ENCODE peak calls at places on chromosomes 12 and 14, in eight cellular contexts. T is CD8-positive, alpha-beta T cell; Q is prostate gland; Y is aorta; J is testis; F is K562; D is uterus; C is heart right ventricle. H is an unnamed sample. For H3K4me1 and H3K9me3, the result is how much of the 10 kb centered on the place peaks cover.

GRCh38 chr12:124673881-124674617 is 106.6 kb upstream of the NCOR2 start:
- DNase-seq in T (no peak), Q (no peak), Y (peak), J (no peak), F (no peak), D (no peak), C (no peak), H (no peak)

GRCh38 chr14:69715725-69716482 is 51.0 kb upstream of the SRSF5 start:
- DNase-seq in T (no peak), Q (peak), Y (peak), J (no peak), F (no peak), D (peak), C (peak), H (peak)

GRCh38 chr14:79842270-79842669 is 369.0 kb downstream of the DIO2 start:
- DNase-seq in T (no peak), Q (no peak), Y (peak), J (no peak), F (no peak), D (peak), C (peak), H (no peak)

GRCh38 chr12:105474672-105475071 is 144.2 kb downstream of the C12orf75 start:
- DNase-seq in T (no peak), Q (no peak), Y (no peak), J (no peak), F (no peak), D (no peak), C (no peak), H (no peak)

GRCh38 chr14:68458840-68459469 is 333.9 kb downstream of the ZFP36L1 start:
- DNase-seq in T (no peak), Q (peak), Y (peak), J (no peak), F (no peak), D (peak), C (peak), H (no peak)

GRCh38 chr14:74577247-74577947 is 34.6 kb downstream of the LTBP2 start:
- DNase-seq in T (no peak), Q (no peak), Y (peak), J (peak), F (no peak), D (peak), C (no peak), H (no peak)

GRCh38 chr12:105175397-105175990 is 60.5 kb downstream of the APPL2 start:
- DNase-seq in T (no peak), Q (no peak), Y (no peak), J (no peak), F (no peak), D (no peak), C (no peak), H (no peak)

GRCh38 chr14:37709419-37710195 is 114.2 kb downstream of the TTC6 start:
- DNase-seq in T (no peak), Q (no peak), Y (no peak), J (no peak), F (peak), D (no peak), C (no peak), H (no peak)

GRCh38 chr12:59626382-59626781 is 30.6 kb downstream of the SLC16A7 start:
- DNase-seq in T (no peak), Q (no peak), Y (no peak), J (no peak), F (no peak), D (no peak), C (no peak), H (no peak)

GRCh38 chr12:123083661-123084571 is 67.0 kb downstream of the PITPNM2 start:
- DNase-seq in T (no peak), Q (no peak), Y (no peak), J (no peak), F (no peak), D (no peak), C (no peak), H (no peak)

DNA sequence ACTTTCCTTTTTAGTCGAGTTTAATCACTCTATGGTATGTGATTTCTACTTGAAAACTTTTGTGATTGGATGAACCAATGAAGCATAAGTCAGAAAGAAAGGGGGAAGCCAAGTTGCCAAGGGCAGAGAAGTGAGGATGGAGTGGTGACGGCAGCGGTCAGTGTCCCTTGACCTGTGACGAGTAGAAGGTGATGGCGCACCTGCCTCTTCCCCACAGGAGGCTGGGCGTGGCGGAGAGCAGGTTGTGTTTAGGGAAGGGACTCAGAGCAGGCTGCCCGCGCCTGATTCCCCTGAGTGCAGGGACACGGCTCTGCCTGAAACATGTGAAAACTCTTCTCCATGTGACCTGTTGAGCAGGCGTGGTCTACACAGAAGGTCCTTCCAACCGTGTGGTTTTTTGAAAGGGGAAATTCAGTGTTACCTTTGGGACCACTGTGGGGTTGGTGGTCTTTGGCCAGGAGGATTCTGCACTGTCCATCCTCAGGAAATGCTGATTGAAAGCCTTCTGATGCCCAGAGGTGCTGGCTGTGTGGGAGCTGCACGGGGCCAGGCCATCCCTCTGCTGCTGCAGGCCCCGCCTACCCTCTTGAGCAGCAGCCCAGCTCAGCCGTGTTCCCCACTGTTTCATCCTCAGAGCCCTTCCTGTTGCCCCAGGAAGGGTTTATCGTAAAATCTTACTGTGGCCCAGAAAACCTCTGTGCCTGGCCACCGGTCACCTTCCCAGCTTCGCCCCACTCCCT is 23.5 kb upstream of the AMN start:
- DNase-seq in T (no peak), Q (no peak), Y (no peak), J (no peak), F (no peak), D (no peak), C (no peak), H (no peak)
- H3K4me1 ChIP-seq in T (under half), Q (under half), Y (under half), J (under half), F (under half), D (under half), C (under half), H (under half)

DNA sequence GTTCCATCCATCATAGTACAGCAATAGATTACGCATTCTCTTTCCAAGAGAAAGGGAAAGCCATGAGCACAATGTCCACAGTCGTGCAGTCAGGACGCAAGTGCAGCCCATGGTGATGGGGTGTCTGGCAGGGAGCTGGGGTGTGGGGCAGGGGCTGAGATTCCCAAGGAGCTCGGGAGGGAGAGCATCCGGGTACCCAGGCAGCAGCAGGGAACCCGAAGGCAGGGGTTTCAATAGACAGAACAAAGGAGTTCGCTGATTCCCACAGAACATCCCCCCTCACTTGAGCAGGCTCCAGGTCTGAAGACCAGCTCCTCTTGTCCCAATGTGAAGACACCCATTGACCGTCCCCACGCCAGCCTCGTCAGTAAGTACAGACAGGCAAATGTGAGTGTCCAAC is 13.5 kb downstream of the ANHX start:
- DNase-seq in T (no peak), Q (no peak), Y (no peak), J (no peak), F (no peak), D (no peak), C (no peak), H (no peak)
- H3K9me3 ChIP-seq in T (under half), Q (under half), Y (under half), J (under half), F (under half), D (under half), C (under half), H (half or more)

DNA sequence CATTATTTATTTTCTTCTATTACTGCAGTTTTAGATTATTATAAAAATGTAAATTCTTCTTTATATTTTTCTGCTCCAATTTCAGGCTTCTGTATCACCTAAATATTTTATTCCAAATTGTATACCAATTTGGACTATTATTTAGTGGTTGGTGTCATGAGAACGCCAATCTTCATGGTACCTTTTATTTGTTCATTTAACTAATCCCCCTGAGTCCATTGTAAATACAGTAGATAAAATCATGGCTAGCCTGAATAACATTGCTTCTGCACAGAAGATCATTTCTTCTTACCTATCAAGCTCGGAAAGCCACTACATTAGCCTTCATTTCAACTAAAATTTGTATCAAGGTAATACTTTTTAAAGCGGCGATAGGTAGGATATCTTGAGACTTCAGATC is at the start of gene OR6C75:
- DNase-seq in T (no peak), Q (no peak), Y (no peak), J (no peak), F (no peak), D (no peak), C (no peak), H (no peak)
- H3K4me1 ChIP-seq in T (under half), Q (under half), Y (under half), J (under half), F (under half), D (under half), C (under half), H (under half)

GRCh38 chr14:32846821-32847220 is 91.9 kb upstream of the NPAS3 start:
- DNase-seq in T (no peak), Q (no peak), Y (no peak), J (no peak), F (no peak), D (no peak), C (no peak), H (no peak)
- H3K9me3 ChIP-seq in T (under half), Q (under half), Y (under half), J (under half), F (under half), D (under half), C (under half), H (under half)

DNA sequence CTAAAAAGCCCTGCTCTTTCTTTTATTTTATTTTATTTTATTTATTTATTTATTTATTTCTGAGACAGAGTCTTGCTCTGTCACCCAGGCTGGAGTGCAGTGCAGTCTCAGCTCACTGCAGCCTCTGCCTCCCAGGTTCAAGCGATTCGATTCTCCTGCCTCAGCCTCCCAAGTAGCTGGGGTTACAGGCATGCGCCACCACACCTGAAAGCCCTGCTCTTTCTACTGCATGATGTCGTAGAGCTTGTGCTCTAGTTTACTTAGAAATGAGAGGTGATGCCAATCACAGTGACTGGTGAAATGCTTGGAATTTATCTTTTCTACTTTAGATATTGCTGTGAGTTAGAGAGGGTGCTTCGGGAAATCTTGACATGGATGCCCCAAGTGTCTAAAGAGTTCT is 54.5 kb downstream of the DAD1 start:
- DNase-seq in T (no peak), Q (no peak), Y (no peak), J (no peak), F (no peak), D (no peak), C (no peak), H (no peak)
- H3K4me1 ChIP-seq in T (half or more), Q (under half), Y (under half), J (under half), F (under half), D (under half), C (under half), H (under half)

GRCh38 chr14:82602794-82603193 is 1069.1 kb upstream of the SEL1L start:
- DNase-seq in T (no peak), Q (no peak), Y (no peak), J (no peak), F (no peak), D (no peak), C (no peak), H (no peak)

GRCh38 chr14:82604819-82605218 is 1071.2 kb upstream of the SEL1L start:
- DNase-seq in T (no peak), Q (no peak), Y (no peak), J (no peak), F (no peak), D (no peak), C (no peak), H (no peak)
- H3K9me3 ChIP-seq in T (under half), Q (under half), Y (under half), J (under half), F (under half), D (under half), C (under half), H (under half)

GRCh38 chr12:52042706-52043385 is 8.4 kb upstream of the NR4A1 start:
- DNase-seq in T (no peak), Q (no peak), Y (peak), J (peak), F (no peak), D (no peak), C (no peak), H (no peak)

GRCh38 chr12:52046859-52047258 is 4.4 kb upstream of the NR4A1 start:
- DNase-seq in T (no peak), Q (no peak), Y (no peak), J (no peak), F (no peak), D (no peak), C (no peak), H (no peak)

GRCh38 chr12:52043386-52044212 is 7.6 kb upstream of the NR4A1 start:
- DNase-seq in T (no peak), Q (peak), Y (peak), J (peak), F (no peak), D (no peak), C (peak), H (no peak)

GRCh38 chr12:52044284-52044983 is 6.8 kb upstream of the NR4A1 start:
- DNase-seq in T (no peak), Q (peak), Y (peak), J (peak), F (no peak), D (peak), C (peak), H (no peak)

DNA sequence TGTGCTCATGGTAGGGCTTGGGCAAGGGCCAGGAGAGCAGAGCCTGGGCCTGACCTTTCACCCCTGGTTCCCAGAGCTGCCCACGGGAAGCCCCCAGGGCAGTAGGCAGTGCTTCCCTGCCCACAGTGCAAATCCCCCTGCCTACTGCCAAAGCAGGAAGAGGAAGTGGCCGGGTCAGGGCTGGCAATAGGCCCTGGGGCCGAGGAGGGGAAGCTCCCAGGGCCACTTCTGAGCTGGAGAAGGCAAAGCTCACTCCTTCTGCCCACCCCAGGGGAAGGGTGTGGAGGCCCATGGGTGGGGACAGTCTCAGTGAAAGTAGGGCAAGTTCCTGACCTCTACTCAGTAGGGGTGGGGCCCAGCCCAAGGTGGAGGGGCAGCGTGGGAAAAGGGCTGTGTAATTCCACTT is 5.4 kb upstream of the NR4A1 start:
- DNase-seq in T (no peak), Q (no peak), Y (peak), J (no peak), F (no peak), D (no peak), C (peak), H (peak)
- H3K4me1 ChIP-seq in T (under half), Q (under half), Y (under half), J (half or more), F (under half), D (under half), C (half or more), H (under half)

GRCh38 chr14:30085943-30086342 is 158.3 kb upstream of the PRKD1 start:
- DNase-seq in T (no peak), Q (no peak), Y (no peak), J (no peak), F (no peak), D (no peak), C (peak), H (no peak)

GRCh38 chr14:30088620-30089019 is 161.0 kb upstream of the PRKD1 start:
- DNase-seq in T (no peak), Q (no peak), Y (no peak), J (no peak), F (no peak), D (no peak), C (no peak), H (no peak)
- H3K9me3 ChIP-seq in T (under half), Q (under half), Y (under half), J (under half), F (under half), D (under half), C (under half), H (under half)

GRCh38 chr12:61525331-61525730 is 734.9 kb upstream of the USP15 start:
- DNase-seq in T (no peak), Q (no peak), Y (no peak), J (no peak), F (no peak), D (no peak), C (no peak), H (no peak)
- H3K4me1 ChIP-seq in T (under half), Q (under half), Y (under half), J (under half), F (under half), D (under half), C (under half), H (under half)

GRCh38 chr14:30108975-30109700 is 181.5 kb upstream of the PRKD1 start:
- DNase-seq in T (no peak), Q (no peak), Y (no peak), J (no peak), F (no peak), D (no peak), C (no peak), H (no peak)

GRCh38 chr14:30115756-30116155 is 188.1 kb upstream of the PRKD1 start:
- DNase-seq in T (no peak), Q (no peak), Y (no peak), J (no peak), F (no peak), D (no peak), C (no peak), H (no peak)

GRCh38 chr14:30118992-30119640 is 191.5 kb upstream of the PRKD1 start:
- DNase-seq in T (no peak), Q (no peak), Y (no peak), J (no peak), F (no peak), D (no peak), C (no peak), H (no peak)

DNA sequence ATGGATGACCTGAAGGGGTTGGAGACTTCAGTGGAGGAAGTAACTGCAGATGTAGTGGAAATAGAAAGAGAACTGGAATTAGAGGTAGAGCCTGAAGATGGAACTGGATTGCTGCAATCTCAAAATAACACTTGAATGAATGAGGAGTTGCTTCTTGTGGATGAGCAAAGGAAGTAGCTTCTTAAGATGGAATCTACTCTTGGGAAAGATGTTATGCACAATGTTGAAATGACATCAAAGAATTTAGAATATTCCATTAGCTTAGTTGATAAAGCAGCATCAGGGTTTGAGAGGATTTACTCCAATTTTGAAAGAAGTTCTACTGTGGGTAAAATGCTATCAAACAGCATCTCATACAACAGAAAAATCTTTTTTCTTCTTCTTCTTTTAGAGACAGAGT is 186.4 kb upstream of the PRKD1 start:
- DNase-seq in T (no peak), Q (no peak), Y (no peak), J (no peak), F (no peak), D (no peak), C (no peak), H (no peak)
- H3K9me3 ChIP-seq in T (under half), Q (under half), Y (under half), J (under half), F (under half), D (under half), C (under half), H (under half)